ENCODE peak calls at places on chromosomes 2 and 18, in four cellular contexts. I, A, P and W are unnamed samples.

GRCh38 chr2:120108049-120108448 is 95.2 kb downstream of the EPB41L5 start:
- DNase-seq in P (peak; percentile 63), A (no peak), I (no peak), W (peak; percentile 43)

GRCh38 chr2:23207871-23208270 is 177.1 kb upstream of the KLHL29 start:
- DNase-seq in I (no peak), A (no peak), P (no peak), W (no peak)

GRCh38 chr2:149860276-149860921 is 272.8 kb upstream of the MMADHC start:
- DNase-seq in A (no peak), P (peak; percentile 27), I (no peak), W (no peak)

GRCh38 chr2:8424997-8425900 is 256.6 kb upstream of the ID2 start:
- DNase-seq in I (no peak), P (no peak), A (no peak), W (no peak)

GRCh38 chr2:99403524-99403923 is 66.3 kb downstream of the EIF5B start:
- DNase-seq in P (no peak), I (peak; percentile 80), A (no peak), W (no peak)

GRCh38 chr2:15494877-15495276 is 66.3 kb downstream of the NBAS start:
- DNase-seq in I (no peak), P (no peak), A (no peak), W (no peak)

GRCh38 chr2:195319112-195319460 is 337.9 kb upstream of the SLC39A10 start:
- DNase-seq in A (no peak), I (peak; percentile 26), P (no peak), W (no peak)

GRCh38 chr2:7728388-7728787 is 811.2 kb downstream of the RNF144A start:
- DNase-seq in I (no peak), P (no peak), A (no peak), W (no peak)

GRCh38 chr2:19868705-19869550 is 32.9 kb downstream of the TTC32 start:
- DNase-seq in I (peak; percentile 65), A (peak; percentile 93), P (peak; percentile 54), W (no peak)

GRCh38 chr2:104936504-104936903 is 82.6 kb downstream of the POU3F3 start:
- DNase-seq in I (no peak), A (no peak), P (no peak), W (no peak)

GRCh38 chr2:64979744-64980143 is 9.5 kb upstream of the SLC1A4 start:
- DNase-seq in I (no peak), A (no peak), P (no peak), W (peak; percentile 33)

GRCh38 chr18:76960528-76961035 is 138.2 kb downstream of the ZNF236 start:
- DNase-seq in I (no peak), P (no peak), A (no peak), W (no peak)

GRCh38 chr2:236592821-236593220 is 23.2 kb downstream of the ACKR3 start:
- DNase-seq in A (no peak), P (peak; percentile 65), I (no peak), W (no peak)

GRCh38 chr2:188076149-188077056 is 215.3 kb upstream of the GULP1 start:
- DNase-seq in P (no peak), I (no peak), A (no peak), W (no peak)

GRCh38 chr2:239274391-239275001 is 126.3 kb downstream of the HDAC4 start:
- DNase-seq in I (no peak), P (peak; percentile 29), A (peak; percentile 83), W (no peak)

GRCh38 chr18:54881229-54881753 is 53.0 kb downstream of the RAB27B start:
- DNase-seq in A (no peak), I (no peak), P (no peak), W (no peak)

GRCh38 chr2:239564587-239564986 is 163.8 kb upstream of the HDAC4 start:
- DNase-seq in A (peak; percentile 19), I (no peak), P (no peak), W (no peak)

GRCh38 chr2:200219400-200220113 is 86.9 kb upstream of the SPATS2L start:
- DNase-seq in P (no peak), A (no peak), I (peak; percentile 15), W (no peak)

GRCh38 chr2:232502513-232502900 is 14.9 kb upstream of the ECEL1 start:
- DNase-seq in A (no peak), I (peak; percentile 46), P (no peak), W (no peak)

GRCh38 chr2:232502901-232503791 is 15.5 kb upstream of the ECEL1 start:
- DNase-seq in A (no peak), P (peak; percentile 45), I (peak; percentile 65), W (no peak)

GRCh38 chr2:232505805-232506360 is 14.3 kb upstream of the PRSS56 start:
- DNase-seq in P (no peak), I (no peak), A (no peak), W (no peak)

GRCh38 chr2:232503792-232504323 is 16.2 kb upstream of the ECEL1 start:
- DNase-seq in A (no peak), P (no peak), I (no peak), W (no peak)

DNA sequence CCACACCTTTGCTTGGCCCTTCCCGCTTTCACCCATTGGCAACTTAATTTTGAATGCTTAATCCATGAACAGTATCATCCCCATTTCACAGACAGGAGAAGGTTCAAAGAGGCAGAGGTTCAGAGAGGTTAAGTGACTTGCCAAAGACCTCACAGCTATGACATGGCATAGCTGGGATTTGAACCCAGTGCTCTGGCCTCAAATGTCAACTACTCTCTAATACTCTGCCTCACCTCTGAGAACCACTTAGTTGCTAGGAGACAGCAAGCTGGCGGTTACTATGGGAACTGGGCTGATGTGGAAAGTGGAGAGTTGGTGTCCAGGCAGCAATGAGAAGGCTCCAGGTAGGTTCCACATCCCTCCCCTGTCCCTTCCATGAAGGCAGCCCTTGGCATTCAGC is 15.8 kb upstream of the PRSS56 start:
- DNase-seq in A (no peak), I (peak; percentile 62), P (no peak), W (no peak)
- TF ChIP-seq POLR2AphosphoS5 in A (no peak), I (no peak), P (no peak), W (no peak)

DNA sequence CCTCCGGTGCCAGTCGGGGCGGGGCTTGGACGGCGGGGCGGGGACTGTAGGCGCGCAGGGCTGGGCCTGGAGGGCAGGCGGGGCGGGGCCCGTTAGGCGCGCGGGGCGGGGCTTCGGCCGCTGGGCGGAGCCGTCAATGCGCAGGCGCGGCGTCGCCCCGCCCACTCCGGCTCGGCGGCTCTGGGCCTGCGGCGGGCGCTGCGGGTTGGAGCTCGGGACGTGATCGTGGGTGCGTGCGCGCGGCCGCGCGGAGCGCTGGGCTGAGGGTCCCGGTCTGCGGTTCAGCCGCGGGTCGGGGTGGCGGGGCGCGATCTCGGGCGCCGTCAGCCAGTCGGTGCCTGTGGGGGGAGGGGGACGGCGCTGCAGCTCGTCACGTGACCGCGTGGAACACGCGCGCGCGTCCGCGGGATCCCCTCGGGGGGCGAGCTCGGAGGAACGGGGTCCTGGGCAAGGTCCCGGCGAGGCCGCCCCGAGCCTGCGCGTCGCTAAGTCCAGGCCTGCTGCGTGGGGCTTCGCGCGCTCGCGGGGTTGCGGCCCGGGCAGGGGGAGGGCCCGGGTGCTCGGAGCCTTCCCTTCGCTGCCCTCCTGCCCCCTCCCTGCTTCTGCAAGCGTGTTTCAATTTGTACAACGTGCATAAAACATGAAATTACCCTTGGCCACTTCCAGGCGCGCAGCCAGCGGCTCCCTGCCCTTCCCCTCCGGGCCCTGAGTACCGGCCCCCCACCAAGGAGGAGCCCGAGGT is at the start of gene D2HGDH:
- DNase-seq in A (peak; percentile 99), I (peak; percentile 94), P (peak; percentile 97), W (peak; percentile 93)
- TF ChIP-seq POLR2AphosphoS5 in A (peak; percentile 87), I (peak; percentile 84), P (no peak), W (peak; percentile 64)

GRCh38 chr2:28377984-28378678 is 14.5 kb upstream of the FOSL2 start:
- DNase-seq in I (no peak), P (peak; percentile 94), A (no peak), W (peak; percentile 53)
- TF ChIP-seq POLR2AphosphoS5 in I (no peak), P (no peak), A (no peak), W (no peak)

GRCh38 chr2:127154396-127154795 is 47.4 kb upstream of the BIN1 start:
- DNase-seq in A (no peak), I (no peak), P (no peak), W (no peak)

GRCh38 chr2:127155901-127156300 is 48.9 kb upstream of the BIN1 start:
- DNase-seq in A (no peak), P (no peak), I (no peak), W (no peak)

GRCh38 chr2:127157114-127157513 is 50.2 kb upstream of the BIN1 start:
- DNase-seq in A (no peak), P (no peak), I (no peak), W (no peak)

GRCh38 chr2:127153691-127154158 is 46.8 kb upstream of the BIN1 start:
- DNase-seq in A (no peak), I (no peak), P (no peak), W (no peak)

GRCh38 chr2:127154985-127155650 is 48.2 kb upstream of the BIN1 start:
- DNase-seq in A (no peak), P (no peak), I (no peak), W (no peak)
- TF ChIP-seq POLR2AphosphoS5 in A (no peak), P (no peak), I (no peak), W (no peak)

GRCh38 chr2:43812005-43812404 is 26.6 kb downstream of the ABCG5 start:
- DNase-seq in I (no peak), A (no peak), P (no peak), W (no peak)

GRCh38 chr2:43812947-43813346 is 25.7 kb downstream of the ABCG5 start:
- DNase-seq in P (no peak), I (no peak), A (no peak), W (no peak)

GRCh38 chr2:43810888-43811287 is 27.8 kb downstream of the ABCG5 start:
- DNase-seq in A (no peak), P (no peak), I (no peak), W (no peak)

GRCh38 chr2:43806719-43807031 is 32.0 kb downstream of the ABCG5 start:
- DNase-seq in I (no peak), P (no peak), A (no peak), W (no peak)

DNA sequence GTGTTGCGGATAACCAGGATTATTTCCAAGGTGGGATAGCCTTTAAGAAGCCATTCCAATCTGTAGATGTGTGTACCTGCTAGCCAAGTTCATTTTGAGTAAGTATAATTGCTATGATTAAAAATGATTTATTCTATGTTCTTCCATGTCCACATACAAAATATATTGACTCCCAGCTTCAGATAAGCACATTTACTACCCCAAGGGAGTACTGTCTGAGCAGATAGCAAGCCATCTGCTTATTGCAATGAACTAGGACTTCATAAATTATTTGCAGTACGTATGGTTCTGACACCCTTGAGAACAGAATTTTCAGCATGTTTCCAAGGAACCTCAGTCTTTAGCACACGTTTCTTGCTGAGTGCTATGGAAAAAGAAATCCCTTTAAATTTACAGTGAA is 28.2 kb downstream of the ABCG5 start:
- DNase-seq in A (no peak), P (no peak), I (no peak), W (no peak)
- TF ChIP-seq POLR2AphosphoS5 in A (no peak), P (no peak), I (no peak), W (no peak)